ENCODE peak calls at places on chromosome 12, in four cellular contexts. S is Peyer's patch, T is T47D, Q is GM23248. P is an unnamed sample.

GRCh38 chr12:89693639-89694202 is 14.9 kb downstream of the ATP2B1 start:
- DNase-seq in S (no peak), T (peak), Q (no peak), P (no peak)

GRCh38 chr12:96514328-96514727 is 25.0 kb downstream of the CFAP54 start:
- DNase-seq in S (no peak), T (no peak), Q (peak), P (no peak)

GRCh38 chr12:106274575-106275081 is 26.8 kb upstream of the CKAP4 start:
- DNase-seq in S (no peak), T (no peak), Q (peak), P (peak)

GRCh38 chr12:52682381-52682660 is 2.1 kb upstream of the KRT1 start:
- DNase-seq in S (no peak), T (no peak), Q (no peak), P (no peak)

GRCh38 chr12:124236651-124237050 is 58.2 kb upstream of the RFLNA start:
- DNase-seq in S (no peak), T (no peak), Q (peak), P (no peak)

GRCh38 chr12:41621288-41621687 is 433.2 kb downstream of the PDZRN4 start:
- DNase-seq in S (no peak), T (no peak), Q (no peak), P (no peak)

GRCh38 chr12:96711364-96711763 is 195.7 kb upstream of the NEDD1 start:
- DNase-seq in S (no peak), T (no peak), Q (no peak), P (no peak)

GRCh38 chr12:122368361-122369073 is 54.0 kb downstream of the CLIP1 start:
- DNase-seq in S (no peak), T (no peak), Q (peak), P (no peak)

GRCh38 chr12:82694970-82695369 is 8.3 kb downstream of the TMTC2 start:
- DNase-seq in S (no peak), T (no peak), Q (peak), P (no peak)

GRCh38 chr12:96883571-96883970 is 23.5 kb upstream of the NEDD1 start:
- DNase-seq in S (no peak), T (no peak), Q (peak), P (no peak)

P was measured in stomach.